ENCODE peak calls at places on chromosomes 11 and 22, in four cellular contexts. O is K562, P is endothelial cell of umbilical vein, M is keratinocyte. T is an unnamed sample. For H3K9me1, the result is how much of the 10 kb centered on the place peaks cover.

GRCh38 chr11:103086461-103086860 is 5.5 kb downstream of the DCUN1D5 start:
- DNase-seq in O (no peak), P (no peak), M (no peak), T (peak)

GRCh38 chr11:134331565-134332188 is at the start of gene GLB1L2:
- DNase-seq in O (peak), P (peak), M (no peak), T (no peak)

GRCh38 chr11:45259607-45260006 is 26.5 kb downstream of the SYT13 start:
- DNase-seq in M (no peak), O (no peak), P (no peak), T (no peak)

GRCh38 chr11:72718101-72718501 is 34.1 kb downstream of the ARAP1 start:
- DNase-seq in O (no peak), P (no peak), M (no peak), T (no peak)

GRCh38 chr11:45145421-45146071 is 893 bp upstream of the PRDM11 start:
- DNase-seq in O (peak), M (no peak), P (peak), T (peak)

GRCh38 chr11:9039194-9039593 is 35.4 kb upstream of the NRIP3 start:
- DNase-seq in O (no peak), M (no peak), P (no peak), T (peak)

GRCh38 chr22:49948958-49949913 is 11.3 kb upstream of the PIM3 start:
- DNase-seq in M (no peak), O (no peak), P (no peak), T (no peak)

GRCh38 chr11:69173925-69174591 is 18.3 kb downstream of the SMIM38 start:
- DNase-seq in P (no peak), O (no peak), M (peak), T (peak)

GRCh38 chr22:37449281-37449680 is 22.0 kb upstream of the ELFN2 start:
- DNase-seq in P (no peak), M (no peak), O (no peak), T (no peak)

GRCh38 chr11:61833926-61834277 is 5.8 kb downstream of the FADS2 start:
- DNase-seq in O (peak), P (no peak), M (no peak), T (no peak)

GRCh38 chr11:83826078-83826477 is 539.9 kb upstream of the CCDC90B start:
- DNase-seq in M (no peak), O (no peak), P (no peak), T (no peak)

GRCh38 chr22:38788417-38788816 is 5.5 kb downstream of the DNAL4 start:
- DNase-seq in O (no peak), P (peak), M (no peak), T (peak)

GRCh38 chr11:76208829-76209670 is 2.7 kb upstream of the WNT11 start:
- DNase-seq in P (peak), O (no peak), M (peak), T (peak)

GRCh38 chr11:13826505-13827278 is 135.8 kb upstream of the SPON1 start:
- DNase-seq in O (peak), M (no peak), P (no peak), T (no peak)

GRCh38 chr11:19938051-19938856 is 222.0 kb downstream of the DBX1 start:
- DNase-seq in O (peak), M (no peak), P (peak), T (peak)

GRCh38 chr22:23591203-23591791 is 11.2 kb upstream of the IGLL1 start:
- DNase-seq in M (peak), P (peak), O (peak), T (peak)

GRCh38 chr11:75229466-75229865 is 11.1 kb upstream of the TPBGL start:
- DNase-seq in O (no peak), P (no peak), M (no peak), T (no peak)

GRCh38 chr11:11583801-11584445 is 37.9 kb downstream of the GALNT18 start:
- DNase-seq in M (no peak), O (no peak), P (no peak), T (peak)

GRCh38 chr22:25689631-25690030 is 52.4 kb upstream of the MYO18B start:
- DNase-seq in P (no peak), M (no peak), O (no peak), T (no peak)

GRCh38 chr11:76670475-76671235 is at the start of gene LRRC32:
- DNase-seq in M (no peak), P (peak), O (peak), T (no peak)

GRCh38 chr11:99901175-99901574 is 785.9 kb upstream of the ARHGAP42 start:
- DNase-seq in O (no peak), P (no peak), M (no peak), T (no peak)

GRCh38 chr22:49034836-49035817 is 792.5 kb downstream of the BRD1 start:
- DNase-seq in M (no peak), P (no peak), O (no peak), T (no peak)

GRCh38 chr11:134579709-134580634 is 167.9 kb upstream of the B3GAT1 start:
- DNase-seq in O (no peak), P (no peak), M (no peak), T (no peak)

GRCh38 chr22:38452373-38453064 is 2.5 kb downstream of the KCNJ4 start:
- DNase-seq in M (no peak), O (no peak), P (no peak), T (peak)

GRCh38 chr11:114171257-114172054 is 111.9 kb downstream of the ZBTB16 start:
- DNase-seq in P (peak), M (no peak), O (no peak), T (no peak)

GRCh38 chr11:2092956-2093412 is 46.2 kb downstream of the IGF2 start:
- DNase-seq in M (peak), P (no peak), O (no peak), T (peak)

GRCh38 chr11:7020183-7020917 is at the start of the genes NLRP14 and ZNF214:
- DNase-seq in O (peak), M (peak), P (peak), T (peak)

GRCh38 chr11:30984442-30984816 is 385.1 kb downstream of the DCDC1 start:
- DNase-seq in P (no peak), M (no peak), O (no peak), T (peak)

GRCh38 chr11:132655187-132655855 is 877.0 kb downstream of the OPCML start:
- DNase-seq in P (no peak), O (no peak), M (no peak), T (no peak)

GRCh38 chr11:72136677-72137255 is 1.2 kb downstream of the FOLR3 start:
- DNase-seq in P (no peak), O (no peak), M (no peak), T (no peak)

GRCh38 chr22:25067851-25068421 is 115.4 kb downstream of the KIAA1671 start:
- DNase-seq in O (no peak), P (no peak), M (no peak), T (no peak)

GRCh38 chr11:122984186-122985011 is 2.8 kb upstream of the BSX start:
- DNase-seq in O (no peak), P (no peak), M (no peak), T (no peak)

GRCh38 chr11:12508151-12508740 is 130.9 kb downstream of the PARVA start:
- DNase-seq in P (peak), M (no peak), O (no peak), T (peak)

GRCh38 chr22:31846161-31847115 is 92.6 kb downstream of the DEPDC5 start:
- DNase-seq in M (no peak), P (no peak), O (peak), T (peak)

DNA sequence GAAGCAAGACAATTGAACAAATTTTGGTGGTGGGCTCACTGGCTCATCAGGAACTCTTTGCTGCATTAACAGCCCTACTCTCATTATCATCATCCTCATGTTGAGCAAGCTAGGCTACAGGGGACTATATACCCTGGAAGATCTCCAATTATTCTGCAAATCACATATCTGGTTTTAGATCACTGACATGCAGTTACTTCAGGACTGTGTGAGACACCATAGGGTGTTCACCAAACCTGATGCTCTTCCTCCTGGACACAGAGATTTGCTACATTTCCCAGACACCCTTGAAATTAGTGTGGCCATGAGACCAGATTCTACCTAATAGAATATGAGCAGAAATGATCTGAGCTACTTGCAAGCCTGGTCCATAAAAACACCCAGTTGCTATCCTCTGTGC is 23.0 kb upstream of the ME3 start:
- DNase-seq in O (no peak), P (no peak), M (no peak), T (peak)
- H3K9me1 ChIP-seq in O (under half), P (under half), M (under half), T (under half)

GRCh38 chr11:128911239-128911638 is 20.1 kb downstream of the KCNJ5 start:
- DNase-seq in P (no peak), M (no peak), O (no peak), T (no peak)
- H3K9me1 ChIP-seq in P (under half), M (under half), O (under half), T (under half)

GRCh38 chr22:40610329-40610850 is 26.1 kb downstream of the MRTFA start:
- DNase-seq in M (no peak), P (peak), O (peak), T (no peak)
- H3K9me1 ChIP-seq in M (under half), P (under half), O (under half), T (under half)

DNA sequence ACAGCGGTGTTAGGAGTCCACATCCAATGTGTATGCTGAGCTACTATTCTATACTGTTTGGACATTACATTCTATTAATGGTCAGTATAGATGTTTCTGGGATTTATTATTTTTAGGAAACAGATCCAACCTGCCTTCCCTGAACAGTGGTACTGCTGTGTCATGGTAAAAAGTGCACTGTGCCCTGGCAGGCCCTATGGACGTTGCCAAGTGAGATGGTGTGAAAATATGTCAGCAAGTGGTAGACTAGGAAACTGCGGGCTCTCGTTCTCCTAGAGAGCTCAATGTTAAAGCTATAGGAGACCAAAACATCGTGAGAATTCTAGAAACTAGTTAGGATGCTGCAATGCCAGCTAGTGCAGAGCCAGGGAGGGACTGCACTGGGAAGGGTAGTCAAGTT is 26.0 kb upstream of the CYP2D6 start:
- DNase-seq in P (no peak), O (no peak), M (no peak), T (no peak)
- H3K9me1 ChIP-seq in P (under half), O (under half), M (under half), T (under half)